ENCODE peak calls at places on chromosomes 6 and 20, in six cellular contexts. X, B, U, T, Z and D are unnamed samples.

GRCh38 chr6:126033696-126034095 is 47.4 kb downstream of the TRMT11 start:
- DNase-seq in X (peak), B (peak), U (no peak), T (peak), Z (peak), D (no peak)

GRCh38 chr6:9699890-9700289 is 715.0 kb downstream of the TFAP2A start:
- DNase-seq in X (no peak), B (no peak), U (no peak), T (peak), Z (peak), D (peak)

GRCh38 chr6:126937426-126937825 is 181.0 kb upstream of the RSPO3 start:
- DNase-seq in X (no peak), B (no peak), U (no peak), T (no peak), Z (peak), D (no peak)

GRCh38 chr6:2387445-2387844 is 142.0 kb upstream of the GMDS start:
- DNase-seq in X (no peak), B (no peak), U (no peak), T (no peak), Z (no peak), D (no peak)

GRCh38 chr6:37321516-37321915 is 32.3 kb upstream of the RNF8 start:
- DNase-seq in X (no peak), B (no peak), U (no peak), T (no peak), Z (no peak), D (no peak)

GRCh38 chr6:22334778-22335177 is 37.9 kb upstream of the PRL start:
- DNase-seq in X (peak), B (no peak), U (no peak), T (no peak), Z (no peak), D (no peak)

GRCh38 chr6:133568970-133569889 is 319.7 kb upstream of the TCF21 start:
- DNase-seq in X (peak), B (peak), U (peak), T (peak), Z (peak), D (peak)

GRCh38 chr6:89347825-89348224 is 4.7 kb downstream of the UBE2J1 start:
- DNase-seq in X (peak), B (no peak), U (no peak), T (no peak), Z (peak), D (no peak)

GRCh38 chr20:53949319-53949839 is 121.0 kb downstream of the BCAS1 start:
- DNase-seq in X (peak), B (no peak), U (peak), T (no peak), Z (peak), D (no peak)

GRCh38 chr20:32648761-32649615 is 24.8 kb downstream of the C20orf203 start:
- DNase-seq in X (no peak), B (no peak), U (no peak), T (no peak), Z (peak), D (no peak)

GRCh38 chr6:10526156-10526555 is 5.0 kb downstream of the GCNT2 start:
- DNase-seq in X (peak), B (no peak), U (peak), T (no peak), Z (peak), D (no peak)

GRCh38 chr20:16292227-16292626 is 281.0 kb downstream of the KIF16B start:
- DNase-seq in X (no peak), B (no peak), U (no peak), T (no peak), Z (no peak), D (no peak)

GRCh38 chr6:4794140-4794707 is 18.0 kb downstream of the CDYL start:
- DNase-seq in X (no peak), B (no peak), U (no peak), T (peak), Z (no peak), D (peak)

GRCh38 chr20:59837623-59838394 is 95.6 kb downstream of the SYCP2 start:
- DNase-seq in X (no peak), B (no peak), U (no peak), T (no peak), Z (no peak), D (no peak)

GRCh38 chr20:845967-846893 is 12.7 kb downstream of the FAM110A start:
- DNase-seq in X (no peak), B (no peak), U (no peak), T (no peak), Z (no peak), D (no peak)

GRCh38 chr20:18430172-18430826 is 36.5 kb downstream of the DZANK1 start:
- DNase-seq in X (no peak), B (no peak), U (no peak), T (no peak), Z (no peak), D (no peak)

GRCh38 chr6:159089909-159090308 is 45.1 kb upstream of the TAGAP start:
- DNase-seq in X (no peak), B (no peak), U (peak), T (no peak), Z (no peak), D (no peak)

GRCh38 chr6:8579372-8579771 is 144.0 kb upstream of the SLC35B3 start:
- DNase-seq in X (no peak), B (no peak), U (no peak), T (no peak), Z (peak), D (no peak)

GRCh38 chr20:35502352-35502751 is 27.1 kb downstream of the C20orf173 start:
- DNase-seq in X (no peak), B (no peak), U (no peak), T (no peak), Z (no peak), D (no peak)

GRCh38 chr20:58112017-58112781 is 116.3 kb downstream of the ANKRD60 start:
- DNase-seq in X (no peak), B (no peak), U (peak), T (no peak), Z (peak), D (no peak)

GRCh38 chr20:53102361-53102760 is 130.2 kb downstream of the TSHZ2 start:
- DNase-seq in X (no peak), B (no peak), U (no peak), T (no peak), Z (no peak), D (no peak)